ENCODE peak calls at places on chromosomes 2 and 18, in six cellular contexts. One of them, this sample, is unnamed.

GRCh38 chr2:33242845-33243244 is 233.6 kb upstream of the RASGRP3 start:
- DNase-seq in glutamatergic neuron: no peak
- DNase-seq in progenitor cell of endocrine pancreas: no peak
- DNase-seq in dorsolateral prefrontal cortex: no peak
- DNase-seq in HL-60: no peak
- DNase-seq in GM12864: no peak
- DNase-seq in this sample: no peak

GRCh38 chr2:33062665-33063249 is 116.0 kb downstream of the LTBP1 start:
- DNase-seq in progenitor cell of endocrine pancreas: no peak
- DNase-seq in glutamatergic neuron: no peak
- DNase-seq in HL-60: no peak
- DNase-seq in dorsolateral prefrontal cortex: no peak
- DNase-seq in GM12864: no peak
- DNase-seq in this sample: no peak

GRCh38 chr18:50814387-50814786 is 5.4 kb downstream of the MRO start:
- DNase-seq in HL-60: no peak
- DNase-seq in GM12864: no peak
- DNase-seq in progenitor cell of endocrine pancreas: no peak
- DNase-seq in glutamatergic neuron: no peak
- DNase-seq in dorsolateral prefrontal cortex: no peak
- DNase-seq in this sample: no peak

GRCh38 chr2:35871672-35872071 is 483.9 kb upstream of the CRIM1 start:
- DNase-seq in progenitor cell of endocrine pancreas: no peak
- DNase-seq in HL-60: no peak
- DNase-seq in dorsolateral prefrontal cortex: no peak
- DNase-seq in glutamatergic neuron: no peak
- DNase-seq in GM12864: no peak
- DNase-seq in this sample: no peak

GRCh38 chr2:109212836-109213563 is 84.0 kb downstream of the SH3RF3 start:
- DNase-seq in dorsolateral prefrontal cortex: no peak
- DNase-seq in GM12864: no peak
- DNase-seq in glutamatergic neuron: no peak
- DNase-seq in progenitor cell of endocrine pancreas: no peak
- DNase-seq in HL-60: no peak
- DNase-seq in this sample: no peak

GRCh38 chr2:88545118-88545517 is 82.1 kb downstream of the EIF2AK3 start:
- DNase-seq in glutamatergic neuron: peak; percentile 34
- DNase-seq in progenitor cell of endocrine pancreas: no peak
- DNase-seq in dorsolateral prefrontal cortex: no peak
- DNase-seq in HL-60: peak; percentile 7
- DNase-seq in GM12864: peak; percentile 26
- DNase-seq in this sample: no peak

GRCh38 chr2:172375247-172375646 is 52.1 kb upstream of the ITGA6 start:
- DNase-seq in progenitor cell of endocrine pancreas: no peak
- DNase-seq in glutamatergic neuron: no peak
- DNase-seq in HL-60: peak; percentile 37
- DNase-seq in dorsolateral prefrontal cortex: no peak
- DNase-seq in GM12864: no peak
- DNase-seq in this sample: no peak

GRCh38 chr18:70172225-70172624 is 33.3 kb downstream of the RTTN start:
- DNase-seq in progenitor cell of endocrine pancreas: no peak
- DNase-seq in GM12864: no peak
- DNase-seq in dorsolateral prefrontal cortex: no peak
- DNase-seq in glutamatergic neuron: no peak
- DNase-seq in HL-60: no peak
- DNase-seq in this sample: no peak

GRCh38 chr2:71101656-71102055 is 28.4 kb downstream of the MCEE start:
- DNase-seq in progenitor cell of endocrine pancreas: no peak
- DNase-seq in glutamatergic neuron: no peak
- DNase-seq in GM12864: no peak
- DNase-seq in HL-60: no peak
- DNase-seq in dorsolateral prefrontal cortex: no peak
- DNase-seq in this sample: no peak

GRCh38 chr2:128752691-128753263 is 434.1 kb upstream of the HS6ST1 start:
- DNase-seq in dorsolateral prefrontal cortex: no peak
- DNase-seq in progenitor cell of endocrine pancreas: no peak
- DNase-seq in glutamatergic neuron: no peak
- DNase-seq in GM12864: no peak
- DNase-seq in HL-60: no peak
- DNase-seq in this sample: no peak

GRCh38 chr2:28683100-28683706 is 68.4 kb upstream of the PPP1CB start:
- DNase-seq in dorsolateral prefrontal cortex: no peak
- DNase-seq in progenitor cell of endocrine pancreas: peak; percentile 18
- DNase-seq in HL-60: no peak
- DNase-seq in glutamatergic neuron: no peak
- DNase-seq in GM12864: no peak
- DNase-seq in this sample: no peak

GRCh38 chr18:13262839-13263691 is 44.5 kb downstream of the LDLRAD4 start:
- DNase-seq in dorsolateral prefrontal cortex: no peak
- DNase-seq in HL-60: no peak
- DNase-seq in glutamatergic neuron: no peak
- DNase-seq in progenitor cell of endocrine pancreas: no peak
- DNase-seq in GM12864: no peak
- DNase-seq in this sample: no peak

GRCh38 chr2:67516899-67517530 is 119.9 kb downstream of the ETAA1 start:
- DNase-seq in dorsolateral prefrontal cortex: no peak
- DNase-seq in GM12864: no peak
- DNase-seq in progenitor cell of endocrine pancreas: no peak
- DNase-seq in glutamatergic neuron: no peak
- DNase-seq in HL-60: no peak
- DNase-seq in this sample: no peak

GRCh38 chr2:66469219-66469902 is 34.4 kb downstream of the MEIS1 start:
- DNase-seq in glutamatergic neuron: peak; percentile 32
- DNase-seq in progenitor cell of endocrine pancreas: no peak
- DNase-seq in GM12864: no peak
- DNase-seq in dorsolateral prefrontal cortex: no peak
- DNase-seq in HL-60: no peak
- DNase-seq in this sample: no peak

GRCh38 chr18:27887711-27888495 is 289.0 kb downstream of the CDH2 start:
- DNase-seq in HL-60: no peak
- DNase-seq in glutamatergic neuron: no peak
- DNase-seq in progenitor cell of endocrine pancreas: no peak
- DNase-seq in GM12864: no peak
- DNase-seq in dorsolateral prefrontal cortex: no peak
- DNase-seq in this sample: no peak

GRCh38 chr2:221142341-221142740 is 429.8 kb downstream of the EPHA4 start:
- DNase-seq in GM12864: no peak
- DNase-seq in progenitor cell of endocrine pancreas: no peak
- DNase-seq in HL-60: no peak
- DNase-seq in glutamatergic neuron: no peak
- DNase-seq in dorsolateral prefrontal cortex: no peak
- DNase-seq in this sample: no peak

GRCh38 chr18:76710646-76711520 is 111.5 kb upstream of the ZNF236 start:
- DNase-seq in glutamatergic neuron: no peak
- DNase-seq in progenitor cell of endocrine pancreas: no peak
- DNase-seq in GM12864: no peak
- DNase-seq in dorsolateral prefrontal cortex: no peak
- DNase-seq in HL-60: no peak
- DNase-seq in this sample: no peak

GRCh38 chr2:160045703-160046210 is 16.7 kb downstream of the PLA2R1 start:
- DNase-seq in HL-60: no peak
- DNase-seq in dorsolateral prefrontal cortex: no peak
- DNase-seq in GM12864: no peak
- DNase-seq in glutamatergic neuron: no peak
- DNase-seq in progenitor cell of endocrine pancreas: no peak
- DNase-seq in this sample: no peak

GRCh38 chr2:88656690-88657089 is 29.4 kb upstream of the EIF2AK3 start:
- DNase-seq in GM12864: no peak
- DNase-seq in glutamatergic neuron: no peak
- DNase-seq in dorsolateral prefrontal cortex: no peak
- DNase-seq in progenitor cell of endocrine pancreas: no peak
- DNase-seq in HL-60: no peak
- DNase-seq in this sample: no peak

GRCh38 chr2:130357864-130358263 is 2.0 kb downstream of the PTPN18 start:
- DNase-seq in dorsolateral prefrontal cortex: no peak
- DNase-seq in progenitor cell of endocrine pancreas: no peak
- DNase-seq in GM12864: no peak
- DNase-seq in HL-60: no peak
- DNase-seq in glutamatergic neuron: no peak
- DNase-seq in this sample: no peak

GRCh38 chr2:161426416-161426787 is 10.3 kb downstream of the TBR1 start:
- DNase-seq in glutamatergic neuron: no peak
- DNase-seq in progenitor cell of endocrine pancreas: no peak
- DNase-seq in HL-60: no peak
- DNase-seq in GM12864: no peak
- DNase-seq in dorsolateral prefrontal cortex: no peak
- DNase-seq in this sample: no peak

GRCh38 chr2:24359129-24359528 is 1.2 kb downstream of the ITSN2 start:
- DNase-seq in glutamatergic neuron: no peak
- DNase-seq in progenitor cell of endocrine pancreas: no peak
- DNase-seq in HL-60: no peak
- DNase-seq in dorsolateral prefrontal cortex: no peak
- DNase-seq in GM12864: no peak
- DNase-seq in this sample: no peak

GRCh38 chr18:9475643-9476580 is 599 bp downstream of the RALBP1 start:
- DNase-seq in progenitor cell of endocrine pancreas: no peak
- DNase-seq in HL-60: peak; percentile 74
- DNase-seq in GM12864: peak; percentile 34
- DNase-seq in dorsolateral prefrontal cortex: no peak
- DNase-seq in glutamatergic neuron: no peak
- DNase-seq in this sample: peak; percentile 84

GRCh38 chr2:184370954-184371353 is 227.4 kb upstream of the ZNF804A start:
- DNase-seq in glutamatergic neuron: no peak
- DNase-seq in HL-60: no peak
- DNase-seq in progenitor cell of endocrine pancreas: no peak
- DNase-seq in dorsolateral prefrontal cortex: no peak
- DNase-seq in GM12864: no peak
- DNase-seq in this sample: no peak

GRCh38 chr2:40716879-40717278 is 265.0 kb upstream of the SLC8A1 start:
- DNase-seq in GM12864: no peak
- DNase-seq in glutamatergic neuron: no peak
- DNase-seq in progenitor cell of endocrine pancreas: no peak
- DNase-seq in HL-60: no peak
- DNase-seq in dorsolateral prefrontal cortex: no peak
- DNase-seq in this sample: no peak

GRCh38 chr18:21904856-21905255 is 164.3 kb downstream of the MIB1 start:
- DNase-seq in GM12864: no peak
- DNase-seq in glutamatergic neuron: no peak
- DNase-seq in HL-60: no peak
- DNase-seq in dorsolateral prefrontal cortex: no peak
- DNase-seq in progenitor cell of endocrine pancreas: no peak
- DNase-seq in this sample: no peak

GRCh38 chr2:162164802-162165201 is 12.8 kb upstream of the GCG start:
- DNase-seq in glutamatergic neuron: no peak
- DNase-seq in dorsolateral prefrontal cortex: no peak
- DNase-seq in progenitor cell of endocrine pancreas: no peak
- DNase-seq in GM12864: no peak
- DNase-seq in HL-60: no peak
- DNase-seq in this sample: no peak

GRCh38 chr2:222919841-222920609 is 59.2 kb downstream of the ACSL3 start:
- DNase-seq in GM12864: no peak
- DNase-seq in glutamatergic neuron: no peak
- DNase-seq in dorsolateral prefrontal cortex: no peak
- DNase-seq in progenitor cell of endocrine pancreas: no peak
- DNase-seq in HL-60: no peak
- DNase-seq in this sample: no peak

GRCh38 chr2:62319061-62319460 is 123.1 kb downstream of the B3GNT2 start:
- DNase-seq in GM12864: no peak
- DNase-seq in progenitor cell of endocrine pancreas: no peak
- DNase-seq in HL-60: no peak
- DNase-seq in dorsolateral prefrontal cortex: no peak
- DNase-seq in glutamatergic neuron: no peak
- DNase-seq in this sample: no peak

GRCh38 chr2:148259674-148260073 is 238.8 kb downstream of the MBD5 start:
- DNase-seq in dorsolateral prefrontal cortex: no peak
- DNase-seq in GM12864: no peak
- DNase-seq in glutamatergic neuron: no peak
- DNase-seq in HL-60: no peak
- DNase-seq in progenitor cell of endocrine pancreas: no peak
- DNase-seq in this sample: no peak
- TF ChIP-seq CTCF in dorsolateral prefrontal cortex: no peak
- TF ChIP-seq CTCF in GM12864: no peak
- TF ChIP-seq CTCF in glutamatergic neuron: no peak
- TF ChIP-seq CTCF in HL-60: no peak
- TF ChIP-seq CTCF in progenitor cell of endocrine pancreas: no peak
- TF ChIP-seq CTCF in this sample: no peak

DNA sequence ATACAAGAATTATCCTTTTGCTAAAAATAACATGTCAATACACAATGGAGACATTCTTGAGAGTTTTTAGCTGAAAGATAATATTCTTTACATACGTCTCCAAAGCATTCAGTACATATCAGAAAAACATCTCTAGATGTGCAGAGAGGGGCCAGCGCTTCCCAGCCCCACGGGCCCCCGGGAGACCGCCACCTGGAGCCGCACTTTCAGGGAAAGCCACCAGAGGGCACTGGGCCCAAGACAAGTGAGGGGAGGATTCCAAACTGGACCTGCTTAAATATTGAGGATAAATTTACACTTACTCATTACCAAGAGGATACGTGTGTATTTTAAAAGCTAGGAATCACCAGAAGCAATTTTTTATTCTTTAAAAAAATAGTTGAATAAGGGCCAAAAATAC is 499.5 kb downstream of the GALR1 start:
- DNase-seq in GM12864: no peak
- DNase-seq in dorsolateral prefrontal cortex: no peak
- DNase-seq in HL-60: no peak
- DNase-seq in glutamatergic neuron: peak; percentile 81
- DNase-seq in progenitor cell of endocrine pancreas: no peak
- DNase-seq in this sample: peak; percentile 9
- TF ChIP-seq CTCF in GM12864: peak; percentile 62
- TF ChIP-seq CTCF in dorsolateral prefrontal cortex: peak; percentile 34
- TF ChIP-seq CTCF in HL-60: peak; percentile 46
- TF ChIP-seq CTCF in glutamatergic neuron: peak; percentile 86
- TF ChIP-seq CTCF in progenitor cell of endocrine pancreas: peak; percentile 74
- TF ChIP-seq CTCF in this sample: peak; percentile 6

DNA sequence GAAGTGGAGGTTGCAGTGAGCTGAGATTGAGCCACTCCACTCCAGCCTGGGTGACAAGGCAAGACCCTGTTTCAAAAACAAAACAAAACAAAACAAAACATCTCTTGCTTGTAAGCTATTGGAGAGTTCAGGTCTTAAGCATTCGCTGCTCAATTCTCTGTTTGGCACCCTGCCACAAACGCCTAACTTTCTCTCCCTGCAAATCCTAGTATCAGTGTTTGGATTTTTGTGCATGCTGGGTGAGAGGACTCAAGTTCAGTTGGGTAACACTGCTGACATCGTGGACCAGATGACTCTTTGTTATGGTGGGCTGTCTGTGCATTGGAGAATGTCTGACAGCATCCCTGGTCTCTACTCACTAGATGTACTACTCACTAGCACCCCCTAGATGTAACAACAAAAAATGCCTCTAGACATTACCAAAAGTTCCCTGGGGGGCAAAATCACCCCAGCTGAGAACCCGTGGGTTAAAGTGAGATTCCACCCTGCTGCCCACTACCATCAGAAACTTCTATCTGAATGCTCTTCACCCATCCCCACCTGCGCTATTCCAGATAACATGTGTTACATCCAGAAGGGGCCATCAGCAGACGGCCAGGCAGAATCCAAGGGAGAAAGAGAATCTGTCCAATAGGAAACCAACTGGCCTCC is 50.9 kb downstream of the CACNB4 start:
- DNase-seq in glutamatergic neuron: no peak
- DNase-seq in progenitor cell of endocrine pancreas: no peak
- DNase-seq in HL-60: no peak
- DNase-seq in dorsolateral prefrontal cortex: no peak
- DNase-seq in GM12864: no peak
- DNase-seq in this sample: no peak
- TF ChIP-seq CTCF in glutamatergic neuron: peak; percentile 6
- TF ChIP-seq CTCF in progenitor cell of endocrine pancreas: peak; percentile 30
- TF ChIP-seq CTCF in HL-60: peak; percentile 5
- TF ChIP-seq CTCF in dorsolateral prefrontal cortex: no peak
- TF ChIP-seq CTCF in GM12864: peak; percentile 70
- TF ChIP-seq CTCF in this sample: peak; percentile 11

GRCh38 chr18:61435064-61435652 is 101.9 kb downstream of the CDH20 start:
- DNase-seq in dorsolateral prefrontal cortex: no peak
- DNase-seq in GM12864: no peak
- DNase-seq in glutamatergic neuron: no peak
- DNase-seq in HL-60: peak; percentile 17
- DNase-seq in progenitor cell of endocrine pancreas: no peak
- DNase-seq in this sample: peak; percentile 12
- TF ChIP-seq CTCF in dorsolateral prefrontal cortex: peak; percentile 22
- TF ChIP-seq CTCF in GM12864: peak; percentile 68
- TF ChIP-seq CTCF in glutamatergic neuron: peak; percentile 81
- TF ChIP-seq CTCF in HL-60: peak; percentile 89
- TF ChIP-seq CTCF in progenitor cell of endocrine pancreas: peak; percentile 66
- TF ChIP-seq CTCF in this sample: peak; percentile 27

This sample was measured in GM20000.